ENCODE peak calls at places on chromosome 19, in four cellular contexts. O, A, E and B are unnamed samples.

GRCh38 chr19:20162821-20163220 is 4.2 kb upstream of the ZNF486 start:
- DNase-seq in O (no peak), A (no peak), E (peak), B (peak)

GRCh38 chr19:2653717-2654584 is 48.5 kb downstream of the GNG7 start:
- DNase-seq in A (no peak), E (no peak), O (no peak), B (no peak)

GRCh38 chr19:28283592-28283991 is 929.4 kb downstream of the UQCRFS1 start:
- DNase-seq in E (no peak), O (no peak), A (no peak), B (no peak)

GRCh38 chr19:41324921-41325639 is 15.1 kb downstream of the CCDC97 start:
- DNase-seq in O (peak), E (peak), A (peak), B (no peak)

GRCh38 chr19:289651-290538 is 1.3 kb downstream of the PLPP2 start:
- DNase-seq in E (no peak), A (peak), O (peak), B (peak)

GRCh38 chr19:32720216-32720935 is 809 bp downstream of the TDRD12 start:
- DNase-seq in E (no peak), A (no peak), O (no peak), B (no peak)

GRCh38 chr19:37313335-37313627 is 57.6 kb upstream of the ZNF527 start:
- DNase-seq in E (no peak), A (no peak), O (no peak), B (no peak)

GRCh38 chr19:16386619-16387240 is 62.1 kb downstream of the KLF2 start:
- DNase-seq in A (peak), E (peak), O (peak), B (peak)

GRCh38 chr19:2602391-2603181 is 99.9 kb downstream of the GNG7 start:
- DNase-seq in O (peak), E (no peak), A (peak), B (no peak)

GRCh38 chr19:56840452-56841193 is at the start of the genes PEG3 and ZIM2:
- DNase-seq in E (no peak), A (no peak), O (no peak), B (no peak)

GRCh38 chr19:42246143-42246868 is 3.9 kb upstream of the GSK3A start:
- DNase-seq in E (peak), A (peak), O (no peak), B (peak)

GRCh38 chr19:55674459-55674840 is 576 bp upstream of the EPN1 start:
- DNase-seq in E (no peak), A (no peak), O (no peak), B (no peak)

GRCh38 chr19:49877879-49878743 is 609 bp downstream of the TBC1D17 start:
- DNase-seq in E (peak), O (peak), A (peak), B (peak)

GRCh38 chr19:16038196-16038695 is 38.0 kb upstream of the TPM4 start:
- DNase-seq in E (no peak), O (no peak), A (no peak), B (no peak)

GRCh38 chr19:40280608-40281221 is 4.4 kb downstream of the AKT2 start:
- DNase-seq in A (no peak), O (peak), E (no peak), B (no peak)

GRCh38 chr19:16355293-16356043 is 30.8 kb downstream of the KLF2 start:
- DNase-seq in O (no peak), E (no peak), A (peak), B (no peak)

GRCh38 chr19:48501961-48502719 is 9.5 kb downstream of the LMTK3 start:
- DNase-seq in E (peak), O (peak), A (no peak), B (peak)

GRCh38 chr19:55189424-55189823 is 9.3 kb upstream of the SYT5 start:
- DNase-seq in A (peak), O (no peak), E (no peak), B (no peak)

GRCh38 chr19:3516675-3517207 is 10.6 kb downstream of the FZR1 start:
- DNase-seq in E (no peak), O (peak), A (no peak), B (peak)

GRCh38 chr19:42038675-42039074 is 31.3 kb downstream of the GRIK5 start:
- DNase-seq in E (no peak), O (no peak), A (no peak), B (no peak)

GRCh38 chr19:55206664-55207500 is 2.4 kb downstream of the PTPRH start:
- DNase-seq in A (peak), O (no peak), E (peak), B (peak)

GRCh38 chr19:52520013-52520412 is 7.5 kb upstream of the ZNF808 start:
- DNase-seq in A (no peak), O (no peak), E (no peak), B (no peak)

GRCh38 chr19:56687036-56687435 is 15.5 kb upstream of the ZNF835 start:
- DNase-seq in O (no peak), E (no peak), A (no peak), B (no peak)

GRCh38 chr19:53868091-53868891 is 608 bp downstream of the MYADM start:
- DNase-seq in E (peak), A (peak), O (peak), B (peak)

GRCh38 chr19:10749435-10750384 is 31.8 kb downstream of the DNM2 start:
- DNase-seq in A (no peak), E (no peak), O (no peak), B (no peak)

GRCh38 chr19:28504139-28504538 is 708.8 kb downstream of the UQCRFS1 start:
- DNase-seq in A (peak), E (no peak), O (no peak), B (no peak)

GRCh38 chr19:19937403-19937802 is 36.7 kb downstream of the ZNF93 start:
- DNase-seq in O (no peak), E (no peak), A (no peak), B (no peak)

GRCh38 chr19:15829277-15829770 is 13.9 kb upstream of the OR10H1 start:
- DNase-seq in A (no peak), E (no peak), O (no peak), B (no peak)

GRCh38 chr19:30556230-30556711 is 184.1 kb downstream of the ZNF536 start:
- DNase-seq in A (no peak), O (no peak), E (no peak), B (no peak)

GRCh38 chr19:14333101-14333871 is 48.0 kb upstream of the ADGRE5 start:
- DNase-seq in E (peak), O (no peak), A (peak), B (no peak)

GRCh38 chr19:54905411-54905810 is 537 bp upstream of the NCR1 start:
- DNase-seq in E (no peak), A (no peak), O (no peak), B (no peak)

GRCh38 chr19:41619018-41619571 is 7.8 kb downstream of the CEACAM4 start:
- DNase-seq in A (no peak), E (no peak), O (no peak), B (no peak)

GRCh38 chr19:41411682-41412265 is 14.2 kb downstream of the BCKDHA start:
- DNase-seq in A (no peak), E (no peak), O (peak), B (no peak)

GRCh38 chr19:31348416-31349159 is 648 bp downstream of the TSHZ3 start:
- DNase-seq in A (peak), E (no peak), O (peak), B (peak)

GRCh38 chr19:30676990-30677679 is 305.0 kb downstream of the ZNF536 start:
- DNase-seq in A (no peak), E (no peak), O (no peak), B (no peak)

GRCh38 chr19:29668746-29669609 is 3.7 kb downstream of the PLEKHF1 start:
- DNase-seq in E (no peak), O (no peak), A (no peak), B (peak)

DNA sequence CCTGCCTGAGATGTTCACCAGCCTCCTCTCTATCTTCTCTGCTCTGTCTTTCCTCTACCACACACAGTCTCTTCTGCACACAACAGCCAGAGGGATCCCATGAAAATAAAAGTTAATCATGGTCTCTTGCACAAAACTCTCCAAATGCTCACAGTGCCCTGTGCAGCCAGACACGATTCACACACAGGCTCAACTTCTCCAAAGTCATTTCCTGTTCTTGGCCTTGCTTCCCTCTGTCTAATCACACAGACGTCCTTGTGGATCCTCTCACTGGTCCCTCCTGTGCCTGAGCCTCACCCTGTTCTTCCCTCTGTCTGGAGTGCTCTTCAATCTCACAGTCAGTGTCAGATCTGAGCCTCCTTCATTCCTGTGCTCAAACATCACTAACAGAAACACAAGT is 7.8 kb downstream of the SIGLEC12 start:
- DNase-seq in E (no peak), A (no peak), O (no peak), B (no peak)
- TF ChIP-seq CTCF in E (no peak), A (no peak), O (no peak), B (no peak)

DNA sequence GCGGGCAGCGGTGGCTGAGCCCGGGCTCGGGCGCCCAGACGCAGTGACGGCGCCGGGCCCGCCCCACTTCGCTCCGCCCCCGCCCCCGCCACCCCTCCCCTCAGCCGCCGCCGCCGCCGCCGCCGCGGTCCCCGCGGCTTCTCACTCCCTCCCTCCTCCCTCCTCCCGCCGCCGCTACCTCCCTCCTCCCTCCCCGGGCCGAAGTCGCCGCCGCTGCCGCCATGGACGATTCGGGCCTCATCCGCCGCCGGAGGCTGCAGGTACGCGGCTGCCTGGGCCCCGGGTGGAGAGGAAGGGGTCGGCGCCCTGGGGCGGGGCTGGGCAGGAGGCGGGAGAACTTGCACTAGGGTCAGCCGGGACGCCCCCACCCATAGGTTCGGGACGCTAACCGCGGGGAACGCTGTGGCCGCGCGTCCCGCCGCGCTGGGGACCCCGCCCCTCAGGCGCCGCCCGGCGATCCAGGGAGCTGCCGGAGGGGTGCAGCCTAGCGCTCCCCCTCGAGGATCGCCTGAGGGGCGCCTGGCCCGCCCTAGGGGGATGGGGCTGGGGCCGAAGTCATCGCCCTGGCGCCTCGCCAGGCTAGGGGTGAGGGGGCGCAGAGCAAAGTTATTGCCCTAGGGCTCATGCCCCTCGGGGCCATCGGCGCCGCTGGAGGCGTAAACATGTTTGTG is 497 bp downstream of the RTBDN start:
- DNase-seq in E (no peak), A (no peak), O (no peak), B (peak)
- TF ChIP-seq CTCF in E (no peak), A (no peak), O (no peak), B (no peak)

GRCh38 chr19:45049073-45049736 is 10.4 kb downstream of the CLASRP start:
- DNase-seq in O (no peak), E (no peak), A (no peak), B (no peak)
- TF ChIP-seq CTCF in O (no peak), E (no peak), A (no peak), B (no peak)

DNA sequence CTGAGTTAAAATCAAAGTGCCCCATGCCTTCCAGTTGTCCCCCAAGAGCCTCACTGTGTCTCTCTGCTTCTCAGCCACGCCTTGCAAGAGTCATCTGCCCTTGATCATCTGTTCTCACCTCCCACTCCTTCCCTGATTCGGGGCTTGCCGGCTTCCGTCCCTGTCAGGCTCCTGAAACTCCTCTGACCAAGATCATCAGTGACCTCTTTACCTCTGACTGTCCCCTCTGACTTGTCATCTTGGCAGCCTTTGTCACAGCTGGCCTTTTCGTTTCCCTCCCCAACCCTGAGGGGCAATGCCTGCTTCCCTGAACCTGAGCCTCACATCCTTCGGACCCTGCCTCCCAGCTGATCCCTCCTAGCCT is 66.3 kb downstream of the MAP4K1 start:
- DNase-seq in A (no peak), E (no peak), O (no peak), B (peak)
- TF ChIP-seq CTCF in A (no peak), E (no peak), O (no peak), B (no peak)

GRCh38 chr19:46860125-46860845 is 512 bp upstream of the ARHGAP35 start:
- DNase-seq in O (peak), E (peak), A (peak), B (peak)
- TF ChIP-seq CTCF in O (no peak), E (no peak), A (no peak), B (no peak)

GRCh38 chr19:47190167-47190727 is 40.8 kb downstream of the BBC3 start:
- DNase-seq in E (no peak), A (peak), O (peak), B (peak)
- TF ChIP-seq CTCF in E (no peak), A (no peak), O (no peak), B (no peak)

DNA sequence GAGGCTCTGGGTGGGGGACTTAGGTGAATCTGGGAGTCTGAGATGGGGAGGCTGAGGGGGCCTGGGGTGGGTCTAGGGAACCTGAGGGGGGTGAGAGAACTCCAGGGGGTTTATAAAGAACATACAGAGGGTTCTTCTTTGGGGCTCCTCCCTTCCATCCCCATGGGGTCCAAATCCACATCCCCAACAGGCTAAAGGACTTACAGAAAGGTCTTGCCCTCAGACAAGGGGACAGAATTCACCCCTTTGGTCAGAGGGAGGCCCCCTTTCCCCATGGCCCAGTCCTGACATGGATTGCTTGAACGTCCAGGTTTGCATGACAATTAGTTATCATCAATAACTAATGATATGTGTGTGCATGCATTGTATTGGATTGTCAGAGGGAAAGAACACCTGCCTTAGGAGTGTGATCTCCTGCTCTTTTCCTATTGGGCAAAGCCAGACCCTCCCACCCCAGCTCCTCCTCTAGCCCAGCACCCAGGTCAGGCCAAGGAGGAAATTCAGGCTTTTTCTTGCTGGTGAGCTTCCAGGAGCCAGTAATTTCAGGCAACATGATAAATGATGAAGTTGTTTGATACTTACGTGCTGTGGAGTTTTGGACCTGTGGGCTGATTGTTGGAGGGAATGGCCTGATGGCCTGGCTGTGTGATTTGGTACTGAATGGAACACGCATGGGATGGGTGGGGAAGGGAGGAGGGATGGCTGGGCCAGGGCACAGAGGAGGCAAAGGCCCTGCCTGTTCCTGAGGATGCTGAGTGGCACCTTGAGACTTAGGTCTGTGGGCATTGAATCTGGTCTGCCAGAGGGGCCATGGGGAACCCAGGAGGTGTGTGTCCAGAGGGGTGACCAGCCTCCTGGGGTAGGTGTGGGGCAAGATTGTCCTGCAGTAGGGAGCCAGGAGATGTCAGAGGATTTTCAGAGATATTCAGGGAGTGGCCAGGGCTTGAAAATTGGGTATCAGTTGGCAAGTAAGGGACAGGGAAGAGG is 1.1 kb downstream of the KLHL26 start:
- DNase-seq in E (no peak), O (peak), A (no peak), B (no peak)
- TF ChIP-seq CTCF in E (no peak), O (no peak), A (no peak), B (no peak)

GRCh38 chr19:45753548-45753947 is 15.5 kb downstream of the SIX5 start:
- DNase-seq in E (no peak), O (no peak), A (no peak), B (no peak)
- TF ChIP-seq CTCF in E (no peak), O (no peak), A (peak), B (no peak)

DNA sequence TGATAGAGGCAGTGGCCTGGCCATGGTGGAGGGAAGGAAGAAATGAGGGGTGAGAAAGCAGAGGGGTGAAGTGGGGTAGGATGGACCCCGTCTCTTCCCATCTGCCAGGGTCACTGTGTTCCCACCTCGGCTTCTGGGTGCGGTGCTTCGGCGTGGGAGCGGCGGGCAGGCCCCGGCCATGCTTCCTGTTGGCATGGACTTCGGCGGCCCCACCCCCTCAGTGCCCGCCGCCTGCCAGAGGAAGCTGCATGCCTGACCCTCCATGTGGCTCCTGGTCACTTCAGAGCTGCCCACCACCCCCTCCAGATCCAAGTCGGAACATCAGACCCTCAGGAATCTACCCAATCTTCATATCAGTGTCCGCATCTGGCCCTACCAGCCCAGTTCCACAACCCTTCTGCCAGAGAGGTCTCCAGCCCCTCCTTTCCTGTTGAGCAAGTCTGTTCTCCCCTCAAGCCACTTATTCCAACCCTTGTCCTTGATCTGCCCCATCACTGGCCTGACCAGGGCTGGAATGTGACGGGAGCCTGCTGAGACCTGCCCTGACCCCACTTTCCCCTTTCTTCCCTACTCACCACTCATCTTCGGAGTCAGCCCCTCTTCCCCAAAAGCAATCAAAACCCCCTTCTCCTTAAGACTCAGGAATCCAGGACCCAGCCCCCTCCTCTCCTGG is 1.5 kb downstream of the KCNN4 start:
- DNase-seq in A (no peak), O (peak), E (no peak), B (no peak)
- TF ChIP-seq CTCF in A (no peak), O (no peak), E (no peak), B (no peak)